ENCODE peak calls at places on chromosomes 13 and 19, in eight cellular contexts. K, I, A, U, H, X, V and S are unnamed samples.

GRCh38 chr19:57812201-57812600 is 2.5 kb downstream of the ZNF552 start:
- DNase-seq in V (no peak), X (no peak), H (no peak), K (no peak), I (no peak), U (no peak), A (no peak), S (no peak)

GRCh38 chr13:69828527-69828926 is 279.1 kb upstream of the ATXN8OS start:
- DNase-seq in A (no peak), I (no peak), K (no peak), H (no peak), U (no peak), X (no peak), V (peak; percentile 69), S (no peak)

GRCh38 chr13:32791545-32792172 is 205.4 kb downstream of the PDS5B start:
- DNase-seq in V (no peak), U (no peak), I (no peak), X (no peak), K (peak; percentile 20), A (no peak), H (peak; percentile 49), S (no peak)

GRCh38 chr19:32691291-32691951 is at the start of gene NUDT19:
- DNase-seq in I (peak; percentile 86), H (peak; percentile 78), A (peak; percentile 79), K (peak; percentile 89), X (peak; percentile 75), V (peak; percentile 76), U (peak; percentile 45), S (peak; percentile 90)

GRCh38 chr19:41535029-41535622 is 40.8 kb upstream of the CEACAM21 start:
- DNase-seq in U (no peak), K (no peak), H (no peak), I (no peak), V (no peak), X (no peak), A (no peak), S (no peak)

GRCh38 chr13:83780201-83780600 is 102.1 kb downstream of the SLITRK1 start:
- DNase-seq in V (peak; percentile 62), H (peak; percentile 24), A (no peak), K (peak; percentile 3), I (no peak), U (no peak), X (no peak), S (no peak)

GRCh38 chr19:6971366-6971765 is 49.9 kb downstream of the MBD3L2B start:
- DNase-seq in V (no peak), K (peak; percentile 18), X (no peak), U (no peak), A (no peak), I (no peak), H (no peak), S (peak; percentile 45)

GRCh38 chr13:107324416-107325204 is 756.7 kb upstream of the ARGLU1 start:
- DNase-seq in I (no peak), A (no peak), K (no peak), H (no peak), U (no peak), X (no peak), V (no peak), S (no peak)

GRCh38 chr19:33370783-33371182 is 2.7 kb upstream of the CEBPG start:
- DNase-seq in V (no peak), K (no peak), H (no peak), U (no peak), A (no peak), X (no peak), I (no peak), S (no peak)

GRCh38 chr13:51229731-51230130 is 7.5 kb downstream of the FAM124A start:
- DNase-seq in K (no peak), A (no peak), V (no peak), X (no peak), H (no peak), I (no peak), U (no peak), S (no peak)

GRCh38 chr19:47176627-47177090 is 46.0 kb downstream of the SAE1 start:
- DNase-seq in K (peak; percentile 71), A (no peak), U (no peak), I (no peak), X (no peak), H (no peak), V (no peak), S (no peak)